ENCODE peak calls at places on chromosomes 12 and 14, in ten cellular contexts. X is cardiac muscle cell, R is NB4, K is choroid plexus epithelial cell, A is cardiac fibroblast, W is mesothelial cell of epicardium, F is BJ, I is ovary, P is uterus, Q is lower lobe of right lung. J is an unnamed sample.

GRCh38 chr12:47071241-47071852 is 8.1 kb upstream of the PCED1B start:
- DNase-seq in X (peak), R (peak), Q (no peak), W (no peak), F (no peak), I (no peak), K (no peak), A (no peak), P (no peak), J (no peak)

GRCh38 chr12:57983150-57983857 is 41.9 kb downstream of the ATP23 start:
- DNase-seq in W (peak), P (no peak), Q (no peak), R (peak), F (peak), I (no peak), A (peak), X (peak), K (peak), J (peak)

GRCh38 chr14:26966942-26967341 is 369.1 kb upstream of the NOVA1 start:
- DNase-seq in R (no peak), X (no peak), A (peak), K (peak), P (peak), I (no peak), W (no peak), F (no peak), Q (no peak), J (no peak)

GRCh38 chr14:23177181-23177580 is 6.3 kb downstream of the SLC7A8 start:
- DNase-seq in X (no peak), W (no peak), P (no peak), K (no peak), F (no peak), Q (no peak), R (no peak), A (no peak), I (no peak), J (no peak)

GRCh38 chr12:82950362-82950761 is 263.7 kb downstream of the TMTC2 start:
- DNase-seq in F (no peak), Q (no peak), K (no peak), A (no peak), W (no peak), P (no peak), X (no peak), I (no peak), R (no peak), J (no peak)

GRCh38 chr14:25516838-25517237 is 466.9 kb upstream of the STXBP6 start:
- DNase-seq in Q (no peak), F (no peak), W (no peak), X (no peak), A (no peak), I (no peak), P (no peak), R (no peak), K (no peak), J (no peak)

GRCh38 chr12:3311027-3311402 is 180.0 kb upstream of the PRMT8 start:
- DNase-seq in I (no peak), Q (no peak), P (no peak), F (no peak), K (no peak), R (no peak), A (no peak), W (no peak), X (no peak), J (peak)

GRCh38 chr14:68397371-68397779 is 395.5 kb downstream of the ZFP36L1 start:
- DNase-seq in P (peak), Q (peak), I (no peak), F (no peak), X (no peak), W (no peak), K (no peak), R (peak), A (no peak), J (no peak)

DNA sequence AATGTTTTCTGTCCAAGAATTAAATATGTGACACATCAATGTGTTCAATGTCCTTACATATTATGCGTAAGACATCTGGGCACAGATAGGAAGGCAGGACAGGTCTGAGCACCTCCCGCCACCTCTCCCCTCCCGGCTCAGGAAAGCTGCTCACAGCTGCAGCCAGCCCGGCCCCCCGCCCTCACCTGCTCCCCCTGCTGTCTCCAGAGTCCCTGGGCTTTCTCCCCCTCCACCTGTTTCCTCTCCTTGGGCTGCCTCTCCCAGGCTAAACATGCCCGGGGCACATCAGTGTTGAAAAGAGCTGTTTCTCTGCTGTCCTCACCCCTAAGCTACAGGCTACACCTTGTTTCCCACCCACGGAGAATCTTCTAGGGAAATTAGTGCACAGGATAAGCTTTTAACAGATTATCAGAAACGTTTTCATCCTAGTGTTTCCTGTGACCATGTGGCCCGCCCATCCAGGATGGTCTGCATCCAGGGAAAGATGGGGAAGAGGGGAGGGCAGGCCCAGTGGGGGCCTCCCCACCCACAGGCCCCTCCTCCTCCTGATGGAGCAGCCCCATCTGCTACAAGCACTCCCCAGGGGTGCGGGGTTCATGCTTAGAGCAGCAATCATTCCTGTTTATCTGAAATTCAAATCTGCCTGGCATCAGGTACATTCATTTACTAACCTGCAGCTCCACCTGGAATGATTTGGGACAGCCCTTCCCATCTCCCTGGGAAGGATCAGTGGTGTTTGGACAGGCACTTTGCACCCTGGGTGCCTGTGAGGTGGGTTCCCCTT is 273.8 kb upstream of the SFSWAP start:
- DNase-seq in Q (no peak), F (no peak), A (no peak), W (no peak), P (no peak), K (no peak), X (no peak), R (no peak), I (no peak), J (no peak)
- TF ChIP-seq CTCF in Q (no peak), F (no peak), A (no peak), W (no peak), P (no peak), K (no peak), X (no peak), R (no peak), I (no peak), J (no peak)

DNA sequence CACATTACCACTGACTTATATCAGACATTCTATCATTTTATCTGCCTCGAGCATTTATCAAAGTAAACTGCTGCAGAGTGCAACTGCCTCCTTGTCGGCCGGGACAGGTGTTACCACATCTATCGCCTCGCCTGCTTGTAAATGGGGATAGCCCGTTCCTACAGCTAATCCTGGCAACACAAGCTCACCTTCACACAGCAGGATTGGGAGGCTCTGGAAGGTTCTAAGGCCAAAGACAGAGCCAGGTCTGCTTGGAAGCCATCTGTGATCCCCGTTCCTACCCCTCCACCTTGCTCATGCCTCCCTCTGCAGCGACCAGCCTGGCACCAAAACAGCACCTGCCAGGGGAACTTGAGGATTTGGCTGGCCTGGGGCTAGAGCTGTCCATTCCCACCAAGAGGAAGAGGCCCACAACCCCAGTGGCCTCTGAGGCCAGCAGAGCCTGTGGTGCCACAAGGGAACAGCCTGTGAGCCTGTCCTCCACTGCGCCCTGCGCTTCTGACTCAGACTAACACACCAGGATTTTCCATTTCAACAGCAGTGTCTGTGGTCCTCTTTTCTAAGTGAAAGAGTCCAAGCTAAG is 114.8 kb upstream of the DIO3 start:
- DNase-seq in K (no peak), X (no peak), Q (no peak), F (no peak), A (no peak), I (no peak), P (no peak), R (no peak), W (no peak), J (no peak)
- TF ChIP-seq CTCF in K (no peak), X (no peak), Q (no peak), F (no peak), A (no peak), I (no peak), P (no peak), R (no peak), W (no peak), J (no peak)

GRCh38 chr12:1532796-1533195 is 61.6 kb downstream of the FBXL14 start:
- DNase-seq in F (no peak), W (no peak), A (no peak), K (no peak), R (no peak), I (no peak), X (no peak), Q (no peak), P (no peak), J (no peak)
- TF ChIP-seq CTCF in F (peak), W (no peak), A (no peak), K (no peak), R (no peak), I (no peak), X (no peak), Q (no peak), P (no peak), J (no peak)

GRCh38 chr12:20142956-20143355 is 225.4 kb upstream of the PDE3A start:
- DNase-seq in R (no peak), I (no peak), P (no peak), W (no peak), A (no peak), K (peak), F (no peak), X (no peak), Q (no peak), J (no peak)
- TF ChIP-seq CTCF in R (peak), I (no peak), P (no peak), W (no peak), A (peak), K (peak), F (no peak), X (peak), Q (no peak), J (no peak)

GRCh38 chr12:72267974-72268373 is 4.2 kb upstream of the TRHDE start:
- DNase-seq in I (no peak), X (no peak), F (no peak), Q (no peak), R (no peak), P (no peak), A (no peak), K (peak), W (no peak), J (no peak)
- TF ChIP-seq CTCF in I (no peak), X (no peak), F (peak), Q (no peak), R (no peak), P (no peak), A (peak), K (peak), W (no peak), J (no peak)

DNA sequence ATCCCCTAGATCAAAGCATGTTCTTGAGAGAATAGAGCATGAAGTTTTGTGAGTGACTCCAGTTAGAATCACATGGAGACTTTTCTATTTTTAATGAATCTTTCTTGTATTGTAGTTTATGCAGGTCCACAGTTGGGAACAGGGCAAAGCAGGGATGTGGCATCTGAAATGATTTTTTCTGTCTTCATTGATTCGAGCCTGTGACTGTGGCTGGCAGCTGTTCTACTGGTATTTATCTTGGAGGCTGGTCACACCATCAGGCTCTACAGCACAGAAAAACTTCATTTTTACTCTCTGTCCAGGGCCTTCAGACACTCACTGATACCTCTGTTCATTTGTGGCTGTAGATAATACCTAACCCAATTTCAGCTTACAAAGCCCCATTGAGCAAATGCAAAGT is 1002.7 kb downstream of the AACS start:
- DNase-seq in A (no peak), R (no peak), P (no peak), K (no peak), Q (no peak), F (no peak), W (no peak), X (no peak), I (no peak), J (no peak)
- TF ChIP-seq CTCF in A (no peak), R (no peak), P (no peak), K (no peak), Q (no peak), F (no peak), W (no peak), X (no peak), I (no peak), J (no peak)

GRCh38 chr14:106620368-106620767 is 1094.0 kb downstream of the TMEM121 start:
- DNase-seq in P (no peak), R (no peak), F (no peak), A (no peak), K (no peak), Q (no peak), I (no peak), W (no peak), X (no peak), J (no peak)
- TF ChIP-seq CTCF in P (no peak), R (no peak), F (no peak), A (no peak), K (no peak), Q (no peak), I (no peak), W (no peak), X (no peak), J (no peak)

J was measured in Calu3.